ENCODE peak calls at places on chromosomes 11 and 22, in five cellular contexts. V, Z, O, G and Q are unnamed samples.

GRCh38 chr11:105298630-105299029 is 159.1 kb upstream of the CARD18 start:
- DNase-seq in Z (no peak), G (peak; percentile 17), V (no peak), O (peak; percentile 2), Q (peak; percentile 35)

GRCh38 chr22:24938741-24939341 is 7.7 kb downstream of the LHFPL7 start:
- DNase-seq in Z (no peak), G (peak; percentile 38), O (peak; percentile 55), V (no peak), Q (peak; percentile 47)

GRCh38 chr11:77197626-77198320 is 69.7 kb downstream of the MYO7A start:
- DNase-seq in G (no peak), V (no peak), O (no peak), Z (no peak), Q (no peak)

GRCh38 chr22:19806213-19807160 is 45.9 kb downstream of the TBX1 start:
- DNase-seq in O (no peak), Z (no peak), G (peak; percentile 37), V (no peak), Q (peak; percentile 70)

GRCh38 chr11:13382751-13383150 is 80.3 kb downstream of the BTBD10 start:
- DNase-seq in V (no peak), G (no peak), Z (no peak), O (no peak), Q (no peak)

GRCh38 chr22:49720279-49720959 is 107.3 kb downstream of the BRD1 start:
- DNase-seq in V (no peak), O (no peak), Z (no peak), G (no peak), Q (no peak)

GRCh38 chr22:37433786-37434185 is 6.5 kb upstream of the ELFN2 start:
- DNase-seq in G (no peak), O (no peak), V (no peak), Z (no peak), Q (no peak)

GRCh38 chr11:36041988-36042606 is 98.2 kb downstream of the LDLRAD3 start:
- DNase-seq in G (peak; percentile 28), V (no peak), O (no peak), Z (no peak), Q (no peak)

GRCh38 chr11:940496-941135 is 14.9 kb downstream of the AP2A2 start:
- DNase-seq in O (peak; percentile 52), G (no peak), Z (no peak), V (no peak), Q (no peak)

GRCh38 chr11:65040520-65041205 is 347 bp upstream of the SAC3D1 start:
- DNase-seq in Z (peak; percentile 90), O (peak; percentile 97), V (peak; percentile 76), G (peak; percentile 97), Q (peak; percentile 98)

GRCh38 chr11:130832571-130833432 is 83.5 kb downstream of the SNX19 start:
- DNase-seq in O (no peak), G (no peak), V (no peak), Z (no peak), Q (peak; percentile 39)

GRCh38 chr11:13007702-13008435 is 1.2 kb upstream of the RASSF10 start:
- DNase-seq in G (no peak), V (no peak), Z (no peak), O (no peak), Q (no peak)

GRCh38 chr11:111696556-111696955 is 69.6 kb downstream of the PPP2R1B start:
- DNase-seq in O (no peak), Z (peak; percentile 32), G (peak; percentile 5), V (no peak), Q (no peak)

GRCh38 chr11:77407613-77408012 is 66.3 kb downstream of the PAK1 start:
- DNase-seq in O (peak; percentile 10), Z (peak; percentile 83), V (no peak), G (peak; percentile 93), Q (peak; percentile 89)

GRCh38 chr11:113974741-113975470 is at the start of gene HTR3A:
- DNase-seq in Z (no peak), G (peak; percentile 48), V (no peak), O (peak; percentile 84), Q (peak; percentile 82)

GRCh38 chr11:118789501-118790356 is 1.2 kb downstream of the DDX6 start:
- DNase-seq in G (peak; percentile 4), O (peak; percentile 53), Z (peak; percentile 8), V (no peak), Q (peak; percentile 8)

GRCh38 chr22:42174062-42174461 is 43.5 kb upstream of the CYP2D6 start:
- DNase-seq in Z (no peak), V (no peak), G (no peak), O (no peak), Q (no peak)

GRCh38 chr22:27139935-27140493 is 482.6 kb downstream of the MIAT start:
- DNase-seq in G (peak; percentile 84), O (peak; percentile 28), V (no peak), Z (peak; percentile 82), Q (peak; percentile 88)

GRCh38 chr11:34844466-34845112 is 71.6 kb downstream of the APIP start:
- DNase-seq in G (no peak), Z (no peak), V (no peak), O (no peak), Q (no peak)

GRCh38 chr22:23684561-23685031 is 6.2 kb upstream of the RGL4 start:
- DNase-seq in V (no peak), G (no peak), Z (no peak), O (no peak), Q (no peak)

GRCh38 chr11:19912206-19913118 is 199.8 kb downstream of the NAV2 start:
- DNase-seq in V (no peak), G (no peak), O (no peak), Z (no peak), Q (no peak)

GRCh38 chr11:66543263-66544107 is 2.4 kb downstream of the ZDHHC24 start:
- DNase-seq in O (peak; percentile 81), Z (no peak), V (no peak), G (no peak), Q (no peak)